ENCODE peak calls at places on chromosomes 1 and 21, in ten cellular contexts. Q is colonic mucosa, D is foreskin fibroblast, X is AG09319, S is progenitor cell of endocrine pancreas, H is left ventricle myocardium inferior, A is fibroblast of villous mesenchyme, W is cardiac fibroblast, O is GM10248, Y is B cell. C is an unnamed sample.

GRCh38 chr21:44485254-44485793 is 30.0 kb downstream of the LRRC3 start:
- DNase-seq in A (peak), Y (peak), H (no peak), Q (peak), S (no peak), O (no peak), D (no peak), X (no peak), W (peak), C (no peak)

GRCh38 chr1:247421074-247421473 is 5.1 kb downstream of the NLRP3 start:
- DNase-seq in W (no peak), Q (no peak), H (no peak), O (no peak), Y (no peak), S (no peak), X (no peak), A (no peak), D (no peak), C (peak)

GRCh38 chr1:244150665-244151064 is 99.6 kb downstream of the ZBTB18 start:
- DNase-seq in S (no peak), Q (no peak), H (no peak), Y (no peak), X (no peak), O (no peak), W (no peak), D (no peak), A (no peak), C (no peak)

GRCh38 chr1:223231581-223231980 is 88.5 kb upstream of the TLR5 start:
- DNase-seq in W (no peak), Y (no peak), Q (no peak), O (no peak), X (no peak), S (no peak), A (no peak), D (no peak), H (no peak), C (no peak)

GRCh38 chr1:82161651-82162238 is 361.0 kb downstream of the ADGRL2 start:
- DNase-seq in Q (peak), A (peak), X (no peak), W (no peak), O (peak), Y (no peak), H (no peak), D (no peak), S (no peak), C (no peak)

GRCh38 chr1:2204384-2205190 is 10.0 kb upstream of the FAAP20 start:
- DNase-seq in W (peak), S (peak), Q (peak), O (peak), D (peak), H (peak), A (peak), Y (peak), X (no peak), C (no peak)

GRCh38 chr1:91553196-91553595 is 52.5 kb downstream of the CDC7 start:
- DNase-seq in H (no peak), O (no peak), S (no peak), Y (no peak), A (peak), X (no peak), W (peak), Q (no peak), D (peak), C (peak)

GRCh38 chr1:230760360-230760827 is 13.2 kb downstream of the CAPN9 start:
- DNase-seq in Y (no peak), O (no peak), X (no peak), A (no peak), D (no peak), Q (no peak), H (no peak), W (no peak), S (no peak), C (no peak)

GRCh38 chr1:210233495-210234253 is 1.1 kb downstream of the SERTAD4 start:
- DNase-seq in O (peak), H (peak), A (peak), D (peak), Y (no peak), Q (peak), S (no peak), W (peak), X (no peak), C (peak)

GRCh38 chr1:108079550-108079949 is 114.6 kb upstream of the VAV3 start:
- DNase-seq in H (no peak), A (no peak), D (no peak), O (no peak), Q (no peak), X (no peak), S (no peak), Y (peak), W (no peak), C (no peak)

GRCh38 chr1:235483090-235483489 is 21.2 kb downstream of the B3GALNT2 start:
- DNase-seq in A (no peak), W (no peak), O (no peak), Y (no peak), D (no peak), S (no peak), Q (no peak), X (no peak), H (no peak), C (no peak)

GRCh38 chr1:55503663-55504305 is 288.6 kb upstream of the USP24 start:
- DNase-seq in S (no peak), H (no peak), X (peak), Y (no peak), O (no peak), D (peak), Q (no peak), A (peak), W (peak), C (no peak)

GRCh38 chr21:45533731-45534571 is 8.3 kb downstream of the SLC19A1 start:
- DNase-seq in D (no peak), S (no peak), A (no peak), Y (no peak), X (no peak), O (no peak), H (peak), Q (no peak), W (no peak), C (no peak)

DNA sequence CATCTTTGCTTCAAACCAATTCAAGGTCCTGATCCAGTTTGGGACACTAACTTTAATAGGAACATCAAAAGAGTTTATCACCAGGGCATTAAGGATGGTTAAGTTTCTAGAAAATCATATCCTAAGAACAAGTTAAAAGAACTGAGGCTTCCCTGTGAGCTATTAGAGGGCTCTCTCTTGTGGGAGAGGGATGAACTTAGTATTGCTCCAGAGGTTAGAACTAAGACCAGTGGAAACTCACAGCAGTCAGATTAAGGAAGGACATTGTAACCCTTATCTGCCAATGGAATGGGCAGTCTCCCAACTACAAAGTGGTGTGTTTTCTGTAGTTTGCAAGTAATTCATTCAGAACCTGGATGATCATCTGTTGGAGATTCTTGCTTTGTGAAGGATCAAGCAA is 36.8 kb downstream of the UBE2U start:
- DNase-seq in H (no peak), Q (no peak), Y (no peak), X (no peak), D (peak), A (peak), W (peak), S (no peak), O (no peak), C (no peak)
- TF ChIP-seq CTCF in H (peak), Q (no peak), Y (no peak), X (peak), D (peak), A (peak), W (no peak), S (no peak), O (no peak), C (no peak)

GRCh38 chr1:61287734-61288133 is 205.4 kb downstream of the NFIA start:
- DNase-seq in Y (no peak), A (peak), Q (no peak), D (peak), S (no peak), O (no peak), W (peak), H (no peak), X (peak), C (peak)
- TF ChIP-seq CTCF in Y (no peak), A (no peak), Q (no peak), D (no peak), S (no peak), O (no peak), W (no peak), H (no peak), X (no peak), C (no peak)

GRCh38 chr1:70142120-70142519 is 63.3 kb downstream of the LRRC40 start:
- DNase-seq in H (no peak), X (no peak), A (peak), O (no peak), W (peak), D (peak), S (no peak), Y (no peak), Q (no peak), C (no peak)
- TF ChIP-seq CTCF in H (peak), X (peak), A (peak), O (no peak), W (peak), D (no peak), S (peak), Y (no peak), Q (no peak), C (peak)

GRCh38 chr1:27499142-27499541 is 9.2 kb upstream of the WASF2 start:
- DNase-seq in W (no peak), D (no peak), X (no peak), H (no peak), A (no peak), Y (no peak), Q (no peak), S (no peak), O (no peak), C (no peak)

GRCh38 chr1:27491748-27492700 is 2.1 kb upstream of the WASF2 start:
- DNase-seq in X (no peak), Y (peak), O (no peak), A (no peak), S (no peak), Q (no peak), D (no peak), W (peak), H (peak), C (no peak)

DNA sequence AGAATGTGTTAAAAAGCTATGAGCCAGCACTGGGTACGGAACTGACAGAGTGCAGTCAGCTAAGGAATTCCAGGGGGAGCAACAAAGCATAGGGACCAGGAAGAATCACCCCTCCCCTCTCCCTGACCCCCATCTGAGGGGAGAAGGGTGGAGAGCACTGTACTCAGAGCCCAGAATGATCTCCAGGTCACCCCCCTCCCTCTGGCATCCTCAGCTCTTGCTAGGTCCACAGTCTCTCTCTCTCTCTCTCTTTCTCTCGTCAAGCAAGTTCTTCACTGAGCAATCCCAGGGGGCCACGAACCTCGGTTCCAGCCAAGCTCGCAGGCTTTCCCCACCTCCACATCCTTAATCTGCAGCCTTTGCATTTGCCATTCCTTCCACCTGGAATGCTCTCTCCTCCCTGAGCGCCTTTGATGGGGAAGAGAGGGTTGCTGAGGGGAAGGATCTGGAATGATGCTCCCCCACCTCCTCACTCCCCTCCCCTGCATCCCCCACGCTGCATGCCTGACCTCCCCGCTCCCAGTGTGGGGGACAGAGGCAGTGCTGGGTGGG is 6.7 kb upstream of the WASF2 start:
- DNase-seq in H (peak), O (no peak), D (no peak), X (no peak), Y (no peak), A (peak), Q (no peak), S (no peak), W (peak), C (no peak)
- TF ChIP-seq CTCF in H (peak), O (no peak), D (peak), X (peak), Y (no peak), A (peak), Q (no peak), S (peak), W (peak), C (no peak)

C was measured in MCF 10A.